ENCODE peak calls at places on chromosomes 2 and 18, in six cellular contexts. F is cardiac muscle cell; B is A549; T is stimulated activated CD8-positive, alpha-beta memory T cell treated with anti-CD3 and anti-CD28 coated beads, Interleukin-4, amount 100 ng/mL, for 48 hours; O is ovary; G is AG09319. C is an unnamed sample.

GRCh38 chr18:56374005-56374655 is 264.3 kb downstream of the TXNL1 start:
- DNase-seq in O (no peak), T (no peak), B (peak; percentile 3), G (no peak), F (no peak), C (no peak)

GRCh38 chr18:36316246-36316645 is 18.7 kb downstream of the FHOD3 start:
- DNase-seq in B (no peak), G (no peak), T (no peak), F (no peak), O (no peak), C (no peak)

GRCh38 chr2:127419448-127420038 is 1.3 kb downstream of the PROC start:
- DNase-seq in O (no peak), T (no peak), F (no peak), G (no peak), B (no peak), C (no peak)

GRCh38 chr2:236744316-236745105 is 174.9 kb downstream of the ACKR3 start:
- DNase-seq in O (no peak), F (peak; percentile 99), B (no peak), T (no peak), G (peak; percentile 99), C (no peak)

GRCh38 chr2:231571810-231572209 is 20.9 kb upstream of the TEX44 start:
- DNase-seq in G (no peak), O (no peak), T (no peak), F (no peak), B (no peak), C (no peak)

GRCh38 chr18:51425889-51426288 is 228.4 kb upstream of the MEX3C start:
- DNase-seq in T (peak; percentile 24), G (no peak), O (no peak), F (peak; percentile 32), B (no peak), C (no peak)

GRCh38 chr2:228048838-228049490 is 132.5 kb downstream of the SPHKAP start:
- DNase-seq in T (no peak), O (no peak), F (peak; percentile 74), B (peak; percentile 41), G (peak; percentile 16), C (peak; percentile 61)

GRCh38 chr18:9539283-9539682 is 64.0 kb downstream of the RALBP1 start:
- DNase-seq in B (no peak), O (no peak), F (no peak), T (no peak), G (no peak), C (no peak)

GRCh38 chr18:36769611-36770314 is 59.0 kb downstream of the TPGS2 start:
- DNase-seq in B (peak; percentile 22), F (peak; percentile 25), O (no peak), G (no peak), T (peak; percentile 57), C (peak; percentile 13)

GRCh38 chr2:17303054-17303453 is 215.2 kb downstream of the RAD51AP2 start:
- DNase-seq in G (peak; percentile 23), O (no peak), T (no peak), F (peak; percentile 1), B (no peak), C (no peak)

GRCh38 chr2:127083819-127084503 is 23.0 kb downstream of the BIN1 start:
- DNase-seq in F (peak; percentile 98), G (peak; percentile 87), O (peak; percentile 86), B (no peak), T (no peak), C (no peak)

GRCh38 chr2:25286025-25286400 is 55.7 kb downstream of the DNMT3A start:
- DNase-seq in G (no peak), T (peak; percentile 74), B (no peak), O (no peak), F (no peak), C (no peak)

GRCh38 chr2:55084631-55085030 is 34.4 kb upstream of the RTN4 start:
- DNase-seq in T (no peak), F (no peak), O (no peak), B (no peak), G (no peak), C (no peak)

GRCh38 chr2:138610201-138610945 is 108.8 kb downstream of the SPOPL start:
- DNase-seq in B (no peak), F (no peak), G (no peak), T (no peak), O (no peak), C (no peak)

GRCh38 chr2:84676295-84676694 is 160.0 kb downstream of the DNAH6 start:
- DNase-seq in O (no peak), G (peak; percentile 35), F (no peak), T (no peak), B (no peak), C (no peak)

GRCh38 chr2:224042191-224042696 is 3.2 kb upstream of the SERPINE2 start:
- DNase-seq in G (no peak), T (no peak), B (no peak), O (peak; percentile 33), F (peak; percentile 64), C (no peak)